ENCODE peak calls at places on chromosomes 12 and 14, in four cellular contexts. One of them, this sample, is unnamed.

GRCh38 chr12:121145221-121145620 is 12.5 kb downstream of the P2RX7 start:
- DNase-seq in WTC11: no peak
- DNase-seq in ascending aorta: no peak
- DNase-seq in heart right ventricle: no peak
- DNase-seq in this sample: no peak

GRCh38 chr12:119826661-119827435 is 50.3 kb downstream of the CIT start:
- DNase-seq in WTC11: no peak
- DNase-seq in ascending aorta: no peak
- DNase-seq in heart right ventricle: no peak
- DNase-seq in this sample: no peak

GRCh38 chr12:53811606-53812005 is 59.8 kb upstream of the CISTR start:
- DNase-seq in WTC11: no peak
- DNase-seq in ascending aorta: no peak
- DNase-seq in heart right ventricle: no peak
- DNase-seq in this sample: no peak

GRCh38 chr12:93184664-93185368 is 192.9 kb upstream of the NUDT4 start:
- DNase-seq in WTC11: no peak
- DNase-seq in ascending aorta: no peak
- DNase-seq in heart right ventricle: no peak
- DNase-seq in this sample: no peak

GRCh38 chr14:42095155-42095554 is 488.5 kb downstream of the LRFN5 start:
- DNase-seq in WTC11: no peak
- DNase-seq in ascending aorta: no peak
- DNase-seq in heart right ventricle: no peak
- DNase-seq in this sample: no peak

GRCh38 chr14:75717729-75718128 is 56.7 kb downstream of the TTLL5 start:
- DNase-seq in WTC11: no peak
- DNase-seq in ascending aorta: no peak
- DNase-seq in heart right ventricle: no peak
- DNase-seq in this sample: no peak

GRCh38 chr12:64039285-64039871 is 182.7 kb downstream of the KICS2 start:
- DNase-seq in WTC11: no peak
- DNase-seq in ascending aorta: no peak
- DNase-seq in heart right ventricle: no peak
- DNase-seq in this sample: no peak

GRCh38 chr12:68378859-68379628 is 46.9 kb upstream of the MDM1 start:
- DNase-seq in WTC11: no peak
- DNase-seq in ascending aorta: no peak
- DNase-seq in heart right ventricle: no peak
- DNase-seq in this sample: no peak

GRCh38 chr14:96104469-96105057 is 65.4 kb downstream of the C14orf132 start:
- DNase-seq in WTC11: no peak
- DNase-seq in ascending aorta: peak
- DNase-seq in heart right ventricle: peak
- DNase-seq in this sample: peak

GRCh38 chr12:128727461-128727860 is 96.3 kb downstream of the SLC15A4 start:
- DNase-seq in WTC11: no peak
- DNase-seq in ascending aorta: no peak
- DNase-seq in heart right ventricle: no peak
- DNase-seq in this sample: no peak

GRCh38 chr12:84585996-84586395 is 326.6 kb downstream of the SLC6A15 start:
- DNase-seq in WTC11: no peak
- DNase-seq in ascending aorta: no peak
- DNase-seq in heart right ventricle: no peak
- DNase-seq in this sample: no peak

GRCh38 chr12:55938826-55939501 is 8.0 kb downstream of the DGKA start:
- DNase-seq in WTC11: no peak
- DNase-seq in ascending aorta: no peak
- DNase-seq in heart right ventricle: no peak
- DNase-seq in this sample: no peak

GRCh38 chr12:49659753-49660152 is 36.4 kb downstream of the PRPF40B start:
- DNase-seq in WTC11: no peak
- DNase-seq in ascending aorta: no peak
- DNase-seq in heart right ventricle: no peak
- DNase-seq in this sample: no peak

GRCh38 chr14:102954081-102954789 is 31.8 kb downstream of the AMN start:
- DNase-seq in WTC11: no peak
- DNase-seq in ascending aorta: no peak
- DNase-seq in heart right ventricle: no peak
- DNase-seq in this sample: no peak

GRCh38 chr12:116659771-116660481 is 77.9 kb downstream of the SPRING1 start:
- DNase-seq in WTC11: no peak
- DNase-seq in ascending aorta: no peak
- DNase-seq in heart right ventricle: no peak
- DNase-seq in this sample: no peak

GRCh38 chr12:50749459-50749882 is 14.4 kb upstream of the ATF1 start:
- DNase-seq in WTC11: no peak
- DNase-seq in ascending aorta: no peak
- DNase-seq in heart right ventricle: no peak
- DNase-seq in this sample: no peak

DNA sequence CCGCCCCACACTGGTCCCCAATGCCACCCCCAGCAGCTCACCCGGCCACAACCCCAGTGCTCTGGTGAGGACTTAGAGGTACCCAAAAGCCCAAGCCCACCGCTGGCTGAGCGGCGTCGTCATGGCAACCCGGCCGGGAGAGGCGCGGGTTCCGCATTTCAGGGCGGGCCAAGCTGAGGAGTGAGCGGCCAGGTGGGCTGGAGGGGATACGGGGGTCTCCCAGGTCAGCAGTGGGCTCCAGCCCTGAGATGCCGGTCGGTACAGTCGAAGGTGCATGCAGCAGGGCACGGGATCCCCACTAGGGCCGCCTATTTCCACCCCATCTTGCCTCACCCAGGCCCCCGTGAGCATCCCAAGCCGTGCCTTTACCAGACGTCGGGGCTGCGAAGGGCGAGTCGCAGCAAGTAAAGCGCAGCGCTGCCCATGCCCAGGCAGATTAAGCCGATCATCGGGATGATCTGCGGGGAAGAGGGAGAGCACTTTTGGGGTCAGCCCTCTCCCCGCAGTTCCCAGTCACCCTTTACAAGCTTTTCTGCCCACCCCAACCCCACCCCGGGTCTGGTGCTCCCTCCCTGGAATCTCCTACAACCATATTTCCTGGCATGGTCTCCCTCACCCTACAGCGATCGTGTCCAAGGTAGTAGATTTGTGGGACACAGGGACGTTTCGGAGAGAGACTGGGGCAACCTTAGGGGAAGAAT is 6.9 kb downstream of the SHMT2 start:
- DNase-seq in WTC11: peak
- DNase-seq in ascending aorta: no peak
- DNase-seq in heart right ventricle: no peak
- DNase-seq in this sample: peak
- TF ChIP-seq CTCF in WTC11: no peak
- TF ChIP-seq CTCF in ascending aorta: no peak
- TF ChIP-seq CTCF in heart right ventricle: no peak
- TF ChIP-seq CTCF in this sample: no peak

DNA sequence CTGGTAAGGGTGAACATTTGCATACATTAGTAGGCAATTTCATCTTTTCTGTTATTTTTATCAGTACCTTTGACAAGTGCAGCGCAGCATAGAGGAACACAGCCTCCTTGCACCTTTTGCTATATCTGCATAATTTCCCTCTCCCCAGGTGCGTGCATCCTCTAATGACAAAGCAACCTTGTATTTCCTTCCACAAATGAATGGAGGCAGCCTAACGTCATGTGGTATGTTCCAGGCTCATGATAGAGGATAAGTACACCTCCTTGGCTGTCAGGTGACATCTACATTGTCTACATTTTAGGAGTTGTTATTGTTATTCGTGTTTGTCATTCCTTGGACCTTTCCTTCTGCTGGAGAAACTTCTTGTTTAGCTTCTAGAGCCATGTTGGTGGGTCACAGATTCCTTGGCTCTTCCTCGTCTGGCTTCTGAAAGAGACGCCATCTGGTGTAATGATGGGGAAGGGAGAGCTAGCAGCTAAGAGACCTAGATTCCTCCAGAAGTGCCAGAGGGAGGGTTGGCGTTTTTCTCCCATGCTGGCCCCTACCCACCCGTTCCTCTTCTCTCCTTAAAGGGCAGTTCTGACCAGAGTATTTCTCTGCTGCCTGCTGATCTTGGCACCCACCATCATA is 37.0 kb downstream of the EVL start:
- DNase-seq in WTC11: no peak
- DNase-seq in ascending aorta: no peak
- DNase-seq in heart right ventricle: no peak
- DNase-seq in this sample: no peak
- TF ChIP-seq CTCF in WTC11: no peak
- TF ChIP-seq CTCF in ascending aorta: no peak
- TF ChIP-seq CTCF in heart right ventricle: no peak
- TF ChIP-seq CTCF in this sample: no peak

DNA sequence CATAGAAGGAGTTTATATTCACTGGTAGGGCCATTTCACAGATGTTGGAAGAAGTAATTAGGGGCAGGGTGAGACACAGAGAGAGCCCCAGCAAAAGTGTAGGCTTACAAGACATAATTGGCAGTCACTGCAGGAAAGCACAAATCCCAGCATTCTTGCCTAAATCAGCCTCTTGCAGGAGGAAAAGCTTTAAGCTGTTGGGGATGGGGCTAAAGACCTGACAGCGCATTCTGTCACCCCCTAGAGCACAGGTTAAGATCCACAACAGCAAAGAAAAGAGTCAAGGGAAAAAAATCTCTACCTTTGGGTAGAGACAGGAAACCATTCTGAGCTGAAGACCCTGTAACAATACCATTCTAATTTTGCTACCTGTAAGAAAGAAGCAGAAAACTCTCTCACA is 409.0 kb downstream of the DAD1 start:
- DNase-seq in WTC11: no peak
- DNase-seq in ascending aorta: no peak
- DNase-seq in heart right ventricle: no peak
- DNase-seq in this sample: no peak
- TF ChIP-seq CTCF in WTC11: no peak
- TF ChIP-seq CTCF in ascending aorta: no peak
- TF ChIP-seq CTCF in heart right ventricle: no peak
- TF ChIP-seq CTCF in this sample: no peak

DNA sequence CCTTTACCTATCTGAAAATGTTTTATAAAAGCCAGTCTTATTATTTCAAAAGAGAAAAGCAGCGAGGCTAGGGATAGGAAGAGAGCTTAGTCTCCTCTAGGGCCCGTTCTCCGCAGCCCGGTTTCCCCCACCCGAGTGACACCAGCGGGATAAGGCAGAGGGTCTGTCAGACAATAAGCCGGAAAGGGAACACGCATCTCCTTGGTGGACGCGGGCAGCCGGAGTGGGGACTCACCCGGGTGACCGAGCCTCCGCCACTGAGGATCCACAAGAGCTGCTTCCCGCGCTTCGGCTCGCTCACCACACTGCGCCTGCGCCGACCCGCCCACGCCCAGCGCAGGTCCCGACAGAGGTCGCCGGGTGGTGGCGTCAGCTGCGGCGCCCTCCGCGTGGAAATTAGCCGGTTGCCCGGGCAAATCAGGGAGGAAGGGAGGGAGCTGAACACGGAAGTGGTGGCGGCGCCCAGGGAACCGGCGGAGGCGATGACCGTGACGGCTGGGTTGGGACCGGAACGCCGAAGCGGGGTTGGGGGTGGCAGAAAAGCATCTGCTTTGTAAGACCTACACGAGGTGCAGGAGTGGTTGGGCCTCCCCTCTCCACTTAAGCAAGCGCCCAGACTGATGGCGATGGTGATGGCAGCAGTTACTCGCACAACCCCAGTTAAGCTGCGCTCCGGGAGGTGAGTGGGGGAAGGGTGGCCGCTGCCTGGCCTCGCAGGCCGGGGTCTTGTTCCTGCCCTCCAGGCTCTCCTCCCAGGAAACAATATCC is at the start of the genes SOCS4 and WDHD1:
- DNase-seq in WTC11: peak
- DNase-seq in ascending aorta: peak
- DNase-seq in heart right ventricle: peak
- DNase-seq in this sample: peak
- TF ChIP-seq CTCF in WTC11: no peak
- TF ChIP-seq CTCF in ascending aorta: peak
- TF ChIP-seq CTCF in heart right ventricle: no peak
- TF ChIP-seq CTCF in this sample: no peak

This sample was measured in nephron progenitor cell.